ENCODE peak calls at places on chromosomes 13 and 19, in four cellular contexts. One of them, this sample, is unnamed.

GRCh38 chr19:58117841-58118575 is 20.0 kb upstream of the ZSCAN18 start:
- DNase-seq in H1: peak; percentile 64
- DNase-seq in uterus: no peak
- DNase-seq in tibial nerve: no peak
- DNase-seq in this sample: peak; percentile 19

GRCh38 chr19:5479958-5480357 is 24.7 kb downstream of the ZNRF4 start:
- DNase-seq in H1: no peak
- DNase-seq in uterus: no peak
- DNase-seq in tibial nerve: no peak
- DNase-seq in this sample: no peak

GRCh38 chr19:34676697-34677385 is at the start of gene SCGB2B2:
- DNase-seq in H1: no peak
- DNase-seq in tibial nerve: peak; percentile 65
- DNase-seq in uterus: no peak
- DNase-seq in this sample: no peak

GRCh38 chr19:7793493-7793892 is 30.4 kb downstream of the CLEC4M start:
- DNase-seq in tibial nerve: no peak
- DNase-seq in H1: no peak
- DNase-seq in uterus: no peak
- DNase-seq in this sample: no peak

GRCh38 chr13:71759506-71760225 is 107.3 kb downstream of the DACH1 start:
- DNase-seq in H1: peak; percentile 53
- DNase-seq in tibial nerve: no peak
- DNase-seq in uterus: no peak
- DNase-seq in this sample: no peak

GRCh38 chr13:66974174-66974573 is 256.0 kb downstream of the PCDH9 start:
- DNase-seq in H1: no peak
- DNase-seq in tibial nerve: no peak
- DNase-seq in uterus: no peak
- DNase-seq in this sample: no peak

GRCh38 chr19:4430760-4431159 is 26.8 kb downstream of the UBXN6 start:
- DNase-seq in tibial nerve: no peak
- DNase-seq in uterus: no peak
- DNase-seq in H1: no peak
- DNase-seq in this sample: no peak

GRCh38 chr13:113120300-113121182 is 2.1 kb upstream of the F10 start:
- DNase-seq in H1: no peak
- DNase-seq in tibial nerve: no peak
- DNase-seq in uterus: no peak
- DNase-seq in this sample: peak; percentile 13

GRCh38 chr13:25574437-25575426 is 203.0 kb downstream of the ATP8A2 start:
- DNase-seq in uterus: peak; percentile 22
- DNase-seq in tibial nerve: peak; percentile 68
- DNase-seq in H1: peak; percentile 80
- DNase-seq in this sample: peak; percentile 50

GRCh38 chr19:54209748-54210494 is 9.3 kb downstream of the RPS9 start:
- DNase-seq in tibial nerve: peak; percentile 84
- DNase-seq in uterus: peak; percentile 83
- DNase-seq in H1: no peak
- DNase-seq in this sample: peak; percentile 91

GRCh38 chr19:16325671-16326400 is 1.2 kb downstream of the KLF2 start:
- DNase-seq in tibial nerve: no peak
- DNase-seq in H1: no peak
- DNase-seq in uterus: peak; percentile 60
- DNase-seq in this sample: peak; percentile 66

GRCh38 chr13:46728777-46729176 is 68.2 kb downstream of the ESD start:
- DNase-seq in H1: no peak
- DNase-seq in tibial nerve: no peak
- DNase-seq in uterus: no peak
- DNase-seq in this sample: no peak

GRCh38 chr19:1862424-1863307 is 713 bp downstream of the KLF16 start:
- DNase-seq in uterus: no peak
- DNase-seq in tibial nerve: no peak
- DNase-seq in H1: no peak
- DNase-seq in this sample: peak; percentile 79

GRCh38 chr19:2289714-2290435 is 7.9 kb upstream of the PEAK3 start:
- DNase-seq in H1: no peak
- DNase-seq in tibial nerve: no peak
- DNase-seq in uterus: no peak
- DNase-seq in this sample: no peak

GRCh38 chr19:16076958-16077611 is 790 bp downstream of the TPM4 start:
- DNase-seq in tibial nerve: peak; percentile 64
- DNase-seq in H1: no peak
- DNase-seq in uterus: peak; percentile 61
- DNase-seq in this sample: peak; percentile 80

GRCh38 chr19:980133-980998 is 3.8 kb upstream of the WDR18 start:
- DNase-seq in uterus: no peak
- DNase-seq in tibial nerve: no peak
- DNase-seq in H1: no peak
- DNase-seq in this sample: no peak

GRCh38 chr13:113245858-113246791 is 36.7 kb downstream of the CUL4A start:
- DNase-seq in uterus: no peak
- DNase-seq in tibial nerve: no peak
- DNase-seq in H1: no peak
- DNase-seq in this sample: no peak

GRCh38 chr13:79749985-79750551 is 269.1 kb downstream of the NDFIP2 start:
- DNase-seq in H1: no peak
- DNase-seq in uterus: peak; percentile 76
- DNase-seq in tibial nerve: peak; percentile 67
- DNase-seq in this sample: peak; percentile 75

GRCh38 chr13:114318624-114319023 is 4.3 kb downstream of the CHAMP1 start:
- DNase-seq in tibial nerve: no peak
- DNase-seq in uterus: no peak
- DNase-seq in H1: no peak
- DNase-seq in this sample: no peak

GRCh38 chr13:114319441-114319871 is 5.2 kb downstream of the CHAMP1 start:
- DNase-seq in H1: no peak
- DNase-seq in uterus: no peak
- DNase-seq in tibial nerve: no peak
- DNase-seq in this sample: no peak

GRCh38 chr13:114321256-114321655 is 7.0 kb downstream of the CHAMP1 start:
- DNase-seq in uterus: no peak
- DNase-seq in tibial nerve: no peak
- DNase-seq in H1: no peak
- DNase-seq in this sample: no peak

GRCh38 chr13:114323349-114323748 is 9.0 kb downstream of the CHAMP1 start:
- DNase-seq in H1: no peak
- DNase-seq in uterus: no peak
- DNase-seq in tibial nerve: no peak
- DNase-seq in this sample: no peak

GRCh38 chr13:114320065-114320464 is 5.8 kb downstream of the CHAMP1 start:
- DNase-seq in tibial nerve: no peak
- DNase-seq in H1: no peak
- DNase-seq in uterus: no peak
- DNase-seq in this sample: no peak
- H3K27ac ChIP-seq in tibial nerve: no peak overlapping the region
- H3K27ac ChIP-seq in H1: no peak overlapping the region
- H3K27ac ChIP-seq in uterus: no peak overlapping the region
- H3K27ac ChIP-seq in this sample: no peak overlapping the region

GRCh38 chr19:10320602-10321416 is 5.0 kb upstream of the FDX2 start:
- DNase-seq in tibial nerve: no peak
- DNase-seq in uterus: no peak
- DNase-seq in H1: no peak
- DNase-seq in this sample: no peak

GRCh38 chr19:10318807-10319426 is 3.1 kb upstream of the FDX2 start:
- DNase-seq in tibial nerve: no peak
- DNase-seq in H1: no peak
- DNase-seq in uterus: no peak
- DNase-seq in this sample: no peak

GRCh38 chr19:10325732-10326131 is 7.6 kb downstream of the RAVER1 start:
- DNase-seq in H1: no peak
- DNase-seq in tibial nerve: no peak
- DNase-seq in uterus: no peak
- DNase-seq in this sample: no peak

GRCh38 chr19:10321417-10321797 is 5.6 kb upstream of the FDX2 start:
- DNase-seq in tibial nerve: no peak
- DNase-seq in uterus: no peak
- DNase-seq in H1: no peak
- DNase-seq in this sample: no peak

DNA sequence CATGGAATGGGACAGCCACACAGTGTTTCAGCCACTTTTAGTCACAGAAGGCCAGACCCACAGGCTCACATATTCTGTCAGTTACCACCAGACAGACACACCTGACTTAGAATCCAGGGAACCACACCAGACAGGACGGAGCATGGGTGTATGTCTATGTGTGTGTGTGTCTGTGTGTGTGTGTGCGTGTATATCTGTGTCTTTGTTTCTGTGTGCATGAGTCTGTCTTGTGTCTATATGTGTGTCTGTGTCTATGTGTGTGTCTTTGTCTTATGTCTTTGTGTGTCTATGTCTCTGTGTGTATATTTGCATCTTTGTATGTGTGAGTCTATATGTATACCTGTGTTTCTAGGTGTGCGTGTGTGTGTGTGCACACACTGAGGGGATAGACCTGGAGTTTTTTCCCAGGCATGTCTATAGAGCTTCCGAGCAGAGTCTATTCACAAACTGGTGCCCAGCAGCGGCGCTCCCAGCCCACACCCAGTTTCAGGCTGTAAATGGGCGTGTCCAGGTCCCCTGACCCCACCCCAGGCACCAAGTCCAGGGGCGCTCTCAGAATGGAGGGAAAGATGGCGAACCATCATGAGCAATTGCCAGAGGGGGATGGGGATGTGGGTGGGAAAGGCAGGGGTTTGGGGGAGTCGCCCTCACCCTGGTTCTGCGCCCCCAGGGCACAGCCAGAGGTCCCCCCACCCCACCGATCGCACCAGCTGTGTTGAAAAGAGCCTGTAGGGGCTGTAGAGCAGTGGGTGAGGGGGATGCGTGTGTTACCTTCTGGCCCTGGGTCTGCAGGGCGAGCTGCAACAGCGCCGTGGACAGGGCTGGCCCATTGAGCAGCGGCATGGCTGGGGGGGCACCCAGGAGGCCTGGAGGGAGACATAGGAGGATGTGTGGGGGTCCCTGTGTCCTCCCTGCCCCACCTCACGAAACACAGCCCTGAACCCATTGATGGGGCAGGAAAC is 6.3 kb upstream of the FDX2 start:
- DNase-seq in tibial nerve: no peak
- DNase-seq in H1: no peak
- DNase-seq in uterus: no peak
- DNase-seq in this sample: no peak
- TF ChIP-seq POLR2A in tibial nerve: no peak
- TF ChIP-seq POLR2A in H1: no peak
- TF ChIP-seq POLR2A in uterus: no peak
- TF ChIP-seq POLR2A in this sample: no peak

DNA sequence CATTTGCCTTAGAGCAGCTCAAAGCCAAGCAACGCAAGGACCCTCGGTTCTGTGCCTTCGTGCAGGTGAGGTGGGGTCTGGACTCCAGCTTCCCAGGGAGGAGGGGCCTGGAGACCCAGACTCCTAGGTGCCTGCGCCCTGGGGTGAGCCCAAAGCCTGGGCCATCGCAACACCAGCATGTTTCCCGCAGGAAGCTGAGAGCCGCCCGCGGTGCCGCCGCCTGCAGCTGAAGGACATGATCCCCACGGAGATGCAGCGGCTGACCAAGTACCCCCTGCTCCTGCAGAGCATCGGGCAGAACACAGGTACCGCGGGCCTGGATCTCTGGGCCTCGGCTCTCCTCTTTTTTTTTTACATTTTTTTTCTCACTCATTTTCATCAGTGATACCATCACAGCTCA is 19.6 kb downstream of the ARHGEF1 start:
- DNase-seq in tibial nerve: no peak
- DNase-seq in uterus: no peak
- DNase-seq in H1: no peak
- DNase-seq in this sample: no peak
- H3K4me1 ChIP-seq in tibial nerve: no peaks in the 10 kb centered on the region
- H3K4me1 ChIP-seq in uterus: no peaks in the 10 kb centered on the region
- H3K4me1 ChIP-seq in H1: no peaks in the 10 kb centered on the region
- H3K4me1 ChIP-seq in this sample: no peaks in the 10 kb centered on the region

GRCh38 chr13:99264053-99264452 is 5.9 kb upstream of the GPR18 start:
- DNase-seq in H1: no peak
- DNase-seq in tibial nerve: no peak
- DNase-seq in uterus: no peak
- DNase-seq in this sample: no peak
- H3K27ac ChIP-seq in H1: no peak overlapping the region
- H3K27ac ChIP-seq in tibial nerve: no peak overlapping the region
- H3K27ac ChIP-seq in uterus: no peak overlapping the region
- H3K27ac ChIP-seq in this sample: no peak overlapping the region

GRCh38 chr19:50837300-50837699 is 3.9 kb upstream of the KLK15 start:
- DNase-seq in uterus: no peak
- DNase-seq in tibial nerve: no peak
- DNase-seq in H1: no peak
- DNase-seq in this sample: no peak

GRCh38 chr19:50836543-50837195 is 3.3 kb upstream of the KLK15 start:
- DNase-seq in H1: no peak
- DNase-seq in tibial nerve: no peak
- DNase-seq in uterus: no peak
- DNase-seq in this sample: peak; percentile 37

GRCh38 chr19:50833802-50834167 is 411 bp upstream of the KLK15 start:
- DNase-seq in H1: no peak
- DNase-seq in tibial nerve: no peak
- DNase-seq in uterus: no peak
- DNase-seq in this sample: no peak

GRCh38 chr19:50835103-50835784 is 1.9 kb upstream of the KLK15 start:
- DNase-seq in uterus: no peak
- DNase-seq in tibial nerve: no peak
- DNase-seq in H1: no peak
- DNase-seq in this sample: no peak

GRCh38 chr19:50835785-50836542 is 2.6 kb upstream of the KLK15 start:
- DNase-seq in uterus: no peak
- DNase-seq in tibial nerve: peak; percentile 26
- DNase-seq in H1: no peak
- DNase-seq in this sample: peak; percentile 55
- TF ChIP-seq POLR2A in uterus: peak; percentile 69
- TF ChIP-seq POLR2A in tibial nerve: no peak
- TF ChIP-seq POLR2A in H1: peak; percentile 71
- TF ChIP-seq POLR2A in this sample: no peak

GRCh38 chr13:48533207-48533499 is 273 bp upstream of the RCBTB2 start:
- DNase-seq in uterus: no peak
- DNase-seq in H1: no peak
- DNase-seq in tibial nerve: no peak
- DNase-seq in this sample: no peak
- H3K4me1 ChIP-seq in uterus: no peaks in the 10 kb centered on the region
- H3K4me1 ChIP-seq in H1: peaks cover 2% of the 10 kb centered on the region
- H3K4me1 ChIP-seq in tibial nerve: no peaks in the 10 kb centered on the region
- H3K4me1 ChIP-seq in this sample: no peaks in the 10 kb centered on the region

GRCh38 chr13:51370811-51371210 is 31.3 kb downstream of the SERPINE3 start:
- DNase-seq in H1: no peak
- DNase-seq in tibial nerve: no peak
- DNase-seq in uterus: no peak
- DNase-seq in this sample: no peak
- H3K27ac ChIP-seq in H1: no peak overlapping the region
- H3K27ac ChIP-seq in tibial nerve: no peak overlapping the region
- H3K27ac ChIP-seq in uterus: no peak overlapping the region
- H3K27ac ChIP-seq in this sample: no peak overlapping the region

GRCh38 chr13:40664100-40665060 is 2.1 kb downstream of the FOXO1 start:
- DNase-seq in H1: no peak
- DNase-seq in tibial nerve: peak; percentile 73
- DNase-seq in uterus: peak; percentile 68
- DNase-seq in this sample: peak; percentile 75
- TF ChIP-seq POLR2A in H1: no peak
- TF ChIP-seq POLR2A in tibial nerve: peak; percentile 66
- TF ChIP-seq POLR2A in uterus: peak; percentile 54
- TF ChIP-seq POLR2A in this sample: no peak

GRCh38 chr19:17525141-17525540 is 13.7 kb downstream of the PGLS start:
- DNase-seq in tibial nerve: no peak
- DNase-seq in H1: no peak
- DNase-seq in uterus: no peak
- DNase-seq in this sample: no peak
- H3K4me1 ChIP-seq in tibial nerve: no peaks in the 10 kb centered on the region
- H3K4me1 ChIP-seq in H1: no peaks in the 10 kb centered on the region
- H3K4me1 ChIP-seq in uterus: no peaks in the 10 kb centered on the region
- H3K4me1 ChIP-seq in this sample: no peaks in the 10 kb centered on the region

GRCh38 chr19:45705710-45706415 is 13.4 kb downstream of the QPCTL start:
- DNase-seq in tibial nerve: no peak
- DNase-seq in uterus: no peak
- DNase-seq in H1: no peak
- DNase-seq in this sample: no peak
- H3K27ac ChIP-seq in tibial nerve: no peak overlapping the region
- H3K27ac ChIP-seq in uterus: no peak overlapping the region
- H3K27ac ChIP-seq in H1: no peak overlapping the region
- H3K27ac ChIP-seq in this sample: no peak overlapping the region